ENCODE peak calls at places on chromosomes 11 and 22, in nine cellular contexts. K, D, F, R, W, V, H, U and C are unnamed samples.

GRCh38 chr11:47587039-47587675 is 679 bp downstream of the FAM180B start:
- ATAC-seq in K (peak; percentile 37), D (no peak), F (peak; percentile 27), R (peak; percentile 19), W (peak; percentile 11), V (no peak), H (peak; percentile 19), U (no peak), C (peak; percentile 14)

GRCh38 chr11:17703951-17704350 is 15.4 kb upstream of the MYOD1 start:
- ATAC-seq in K (no peak), D (no peak), F (no peak), R (no peak), W (no peak), V (no peak), H (peak; percentile 43), U (no peak), C (peak; percentile 66)

GRCh38 chr22:36014539-36015072 is 14.0 kb downstream of the RBFOX2 start:
- ATAC-seq in K (no peak), D (no peak), F (no peak), R (no peak), W (no peak), V (no peak), H (no peak), U (peak; percentile 86), C (no peak)

GRCh38 chr11:48073031-48073861 is 92.9 kb downstream of the PTPRJ start:
- ATAC-seq in K (no peak), D (no peak), F (no peak), R (no peak), W (no peak), V (no peak), H (peak; percentile 40), U (no peak), C (no peak)

GRCh38 chr11:27095050-27095449 is 54.4 kb downstream of the BBOX1 start:
- ATAC-seq in K (no peak), D (no peak), F (peak; percentile 93), R (no peak), W (no peak), V (no peak), H (no peak), U (peak; percentile 19), C (no peak)

GRCh38 chr11:75469785-75470405 is 36.9 kb upstream of the KLHL35 start:
- ATAC-seq in K (no peak), D (no peak), F (no peak), R (no peak), W (no peak), V (no peak), H (no peak), U (no peak), C (no peak)

GRCh38 chr11:66118847-66119246 is 48.8 kb downstream of the PACS1 start:
- ATAC-seq in K (peak; percentile 22), D (peak; percentile 58), F (no peak), R (peak; percentile 46), W (no peak), V (peak; percentile 31), H (no peak), U (no peak), C (peak; percentile 1)

GRCh38 chr11:63371396-63371795 is 1.8 kb downstream of the SLC22A9 start:
- ATAC-seq in K (no peak), D (no peak), F (no peak), R (no peak), W (no peak), V (no peak), H (no peak), U (no peak), C (no peak)

GRCh38 chr11:83483808-83484207 is 197.6 kb upstream of the CCDC90B start:
- ATAC-seq in K (no peak), D (no peak), F (no peak), R (no peak), W (no peak), V (no peak), H (no peak), U (no peak), C (no peak)

GRCh38 chr11:35247863-35248262 is 108.9 kb downstream of the CD44 start:
- ATAC-seq in K (no peak), D (no peak), F (peak; percentile 17), R (no peak), W (no peak), V (no peak), H (peak; percentile 61), U (no peak), C (no peak)